ENCODE peak calls at places on chromosome 21, in five cellular contexts. X is SW 1271, M is epithelial cell of esophagus, S is thoracic aorta, F is activated gamma-delta T cell treated with Interleukin-2 at 50 U/mL for 16 hours. V is an unnamed sample.

GRCh38 chr21:35375115-35375514 is 326.0 kb upstream of the RUNX1 start:
- DNase-seq in F (no peak), M (peak), X (no peak), S (no peak), V (no peak)

GRCh38 chr21:44375686-44376320 is 22.4 kb downstream of the TRPM2 start:
- DNase-seq in F (no peak), X (no peak), S (no peak), M (no peak), V (no peak)

GRCh38 chr21:31078216-31078615 is 39.9 kb upstream of the KRTAP19-8 start:
- DNase-seq in M (no peak), S (no peak), X (no peak), F (no peak), V (no peak)

GRCh38 chr21:34640858-34641257 is 25.9 kb upstream of the RCAN1 start:
- DNase-seq in S (no peak), F (no peak), M (peak), X (no peak), V (no peak)

GRCh38 chr21:35730325-35730724 is 330.0 kb downstream of the SETD4 start:
- DNase-seq in S (no peak), X (no peak), F (no peak), M (no peak), V (no peak)

GRCh38 chr21:45511007-45511406 is 31.2 kb downstream of the SLC19A1 start:
- DNase-seq in X (no peak), M (no peak), S (no peak), F (no peak), V (no peak)

GRCh38 chr21:38346286-38346685 is 89.5 kb downstream of the KCNJ15 start:
- DNase-seq in S (no peak), X (no peak), F (no peak), M (peak), V (no peak)

GRCh38 chr21:45303751-45304150 is 16.1 kb upstream of the POFUT2 start:
- DNase-seq in S (no peak), X (no peak), F (no peak), M (no peak), V (no peak)

GRCh38 chr21:41477641-41478318 is 30.2 kb downstream of the TMPRSS2 start:
- DNase-seq in F (no peak), M (no peak), X (no peak), S (no peak), V (no peak)

GRCh38 chr21:35227774-35228173 is 178.7 kb upstream of the RUNX1 start:
- DNase-seq in F (no peak), M (no peak), X (no peak), S (no peak), V (no peak)